ENCODE peak calls at places on chromosomes 16 and 17, in seven cellular contexts. S is fibroblast of villous mesenchyme; T is foreskin fibroblast; U is amniotic stem cell; F is heart right ventricle; R is stimulated activated CD4-positive, alpha-beta T cell treated with anti-CD3 and anti-CD28 coated beads, Interleukin-15, amount 100 ng/mL, for 1 hour; V is NCI-H2029 treated with DMSO at 0.1 percent for 48 hours. J is an unnamed sample.

GRCh38 chr17:30292490-30292858 is 730 bp upstream of the BLMH start:
- DNase-seq in V (no peak), R (no peak), T (no peak), U (no peak), F (no peak), S (no peak), J (no peak)

GRCh38 chr16:27428035-27428785 is 26.2 kb downstream of the IL21R start:
- DNase-seq in U (no peak), T (no peak), S (no peak), V (no peak), F (no peak), R (no peak), J (no peak)

GRCh38 chr16:66572356-66572755 is 6.1 kb downstream of the CMTM1 start:
- DNase-seq in V (no peak), F (no peak), S (no peak), T (no peak), R (no peak), U (no peak), J (no peak)

GRCh38 chr17:46194393-46195216 is 1.4 kb upstream of the KANSL1 start:
- DNase-seq in R (peak), V (no peak), F (no peak), U (no peak), T (peak), S (peak), J (peak)

GRCh38 chr17:37648555-37648954 is 5.3 kb upstream of the DDX52 start:
- DNase-seq in S (peak), V (no peak), T (peak), R (no peak), F (no peak), U (peak), J (no peak)

GRCh38 chr17:74177018-74177450 is 26.4 kb upstream of the RPL38 start:
- DNase-seq in S (no peak), U (no peak), T (peak), V (no peak), F (no peak), R (no peak), J (no peak)

GRCh38 chr17:83053021-83053778 is 26.2 kb upstream of the METRNL start:
- DNase-seq in U (no peak), V (no peak), S (no peak), T (peak), R (no peak), F (no peak), J (no peak)

GRCh38 chr17:2071421-2072281 is 16.7 kb downstream of the HIC1 start:
- DNase-seq in S (peak), F (peak), R (no peak), U (no peak), V (no peak), T (peak), J (no peak)

GRCh38 chr16:46649571-46649970 is 28.4 kb upstream of the SHCBP1 start:
- DNase-seq in V (no peak), S (peak), R (no peak), F (peak), T (no peak), U (no peak), J (no peak)

GRCh38 chr17:59601130-59601529 is 18.6 kb upstream of the CLTC start:
- DNase-seq in R (no peak), F (no peak), T (no peak), U (no peak), V (no peak), S (no peak), J (no peak)

GRCh38 chr17:49696233-49696761 is 11.5 kb downstream of the SLC35B1 start:
- DNase-seq in U (no peak), S (no peak), R (no peak), V (no peak), F (no peak), T (no peak), J (no peak)

GRCh38 chr16:66516172-66516807 is 33.6 kb downstream of the TK2 start:
- DNase-seq in S (no peak), R (no peak), F (no peak), V (no peak), U (no peak), T (no peak), J (no peak)

GRCh38 chr17:75753193-75753513 is 11.8 kb downstream of the GALK1 start:
- DNase-seq in R (no peak), F (no peak), U (no peak), V (no peak), T (no peak), S (no peak), J (no peak)

GRCh38 chr17:15744885-15745284 is 12.8 kb downstream of the TBC1D26 start:
- DNase-seq in V (peak), T (no peak), R (no peak), F (no peak), U (no peak), S (no peak), J (peak)

GRCh38 chr16:31453255-31454204 is 5.8 kb upstream of the ARMC5 start:
- DNase-seq in F (no peak), T (peak), V (no peak), S (peak), R (no peak), U (no peak), J (no peak)

J was measured in smooth muscle cell of the brain vasculature.